ENCODE peak calls at places on chromosome 7, in four cellular contexts. Z, V, B and N are unnamed samples.

GRCh38 chr7:155763122-155763521 is 49.1 kb downstream of the SHH start:
- ATAC-seq in Z (no peak), V (no peak), B (no peak), N (no peak)

GRCh38 chr7:21908746-21909145 is 37.0 kb downstream of the CDCA7L start:
- ATAC-seq in Z (no peak), V (no peak), B (no peak), N (no peak)

GRCh38 chr7:135251502-135252327 is 18.1 kb downstream of the STRA8 start:
- ATAC-seq in Z (no peak), V (no peak), B (no peak), N (no peak)

GRCh38 chr7:1967512-1968396 is 265.0 kb downstream of the MAD1L1 start:
- ATAC-seq in Z (no peak), V (no peak), B (no peak), N (no peak)

GRCh38 chr7:33143996-33144718 is 14.8 kb downstream of the BBS9 start:
- ATAC-seq in Z (no peak), V (no peak), B (no peak), N (no peak)

GRCh38 chr7:40579401-40579800 is 444.6 kb downstream of the SUGCT start:
- ATAC-seq in Z (no peak), V (no peak), B (no peak), N (no peak)

GRCh38 chr7:135253851-135254815 is 20.5 kb downstream of the STRA8 start:
- ATAC-seq in Z (peak; percentile 91), V (no peak), B (peak; percentile 87), N (peak; percentile 88)

GRCh38 chr7:27453702-27454405 is 208.8 kb downstream of the HIBADH start:
- ATAC-seq in Z (no peak), V (no peak), B (peak; percentile 14), N (no peak)

GRCh38 chr7:2720024-2720423 is 32.0 kb downstream of the AMZ1 start:
- ATAC-seq in Z (no peak), V (no peak), B (no peak), N (no peak)

GRCh38 chr7:121276276-121276675 is 52.5 kb upstream of the WNT16 start:
- ATAC-seq in Z (no peak), V (no peak), B (no peak), N (no peak)

GRCh38 chr7:98867271-98867701 is 2.5 kb downstream of the TMEM130 start:
- ATAC-seq in Z (no peak), V (no peak), B (no peak), N (no peak)

GRCh38 chr7:43637114-43637806 is 54.4 kb downstream of the STK17A start:
- ATAC-seq in Z (no peak), V (peak; percentile 80), B (no peak), N (no peak)

GRCh38 chr7:22147113-22147512 is 201.4 kb upstream of the CDCA7L start:
- ATAC-seq in Z (peak; percentile 28), V (no peak), B (peak; percentile 70), N (no peak)

GRCh38 chr7:2799253-2799652 is 44.9 kb downstream of the GNA12 start:
- ATAC-seq in Z (no peak), V (no peak), B (no peak), N (no peak)

GRCh38 chr7:66921918-66922486 is 977 bp downstream of the TMEM248 start:
- ATAC-seq in Z (no peak), V (peak; percentile 35), B (no peak), N (no peak)

GRCh38 chr7:147170341-147171012 is 1053.9 kb downstream of the CNTNAP2 start:
- ATAC-seq in Z (peak; percentile 15), V (no peak), B (no peak), N (no peak)

GRCh38 chr7:31883761-31884164 is 186.4 kb downstream of the PDE1C start:
- ATAC-seq in Z (peak; percentile 75), V (no peak), B (peak; percentile 44), N (peak; percentile 59)

GRCh38 chr7:102890971-102891692 is 21.7 kb upstream of the LRRC17 start:
- ATAC-seq in Z (no peak), V (no peak), B (no peak), N (peak; percentile 17)

GRCh38 chr7:33964417-33965115 is 59.2 kb downstream of the BMPER start:
- ATAC-seq in Z (no peak), V (no peak), B (no peak), N (no peak)

GRCh38 chr7:106377847-106378361 is 93.1 kb upstream of the NAMPT start:
- ATAC-seq in Z (no peak), V (no peak), B (no peak), N (no peak)

GRCh38 chr7:155852426-155853301 is 40.4 kb upstream of the SHH start:
- ATAC-seq in Z (no peak), V (no peak), B (no peak), N (no peak)